ENCODE peak calls at places on chromosome 18, in six cellular contexts. V is CD8-positive, alpha-beta T cell; F is dorsolateral prefrontal cortex; T is cardiac muscle cell; P is RWPE1; D is breast epithelium. N is an unnamed sample.

GRCh38 chr18:49563130-49563540 is 1.3 kb downstream of the LIPG start:
- DNase-seq in D (no peak), F (no peak), T (no peak), P (peak), V (no peak), N (no peak)

GRCh38 chr18:79818631-79819030 is 20.9 kb downstream of the KCNG2 start:
- DNase-seq in T (no peak), D (peak), P (no peak), F (no peak), V (no peak), N (no peak)

GRCh38 chr18:26545335-26545734 is 3.0 kb downstream of the KCTD1 start:
- DNase-seq in V (no peak), T (no peak), P (no peak), F (no peak), D (no peak), N (no peak)

GRCh38 chr18:49460958-49461601 is 635 bp upstream of the DYM start:
- DNase-seq in T (no peak), V (no peak), D (no peak), F (no peak), P (no peak), N (no peak)

GRCh38 chr18:31450409-31450808 is 2.9 kb downstream of the DSG3 start:
- DNase-seq in T (no peak), V (no peak), P (peak), F (no peak), D (no peak), N (no peak)

GRCh38 chr18:29309352-29309751 is 1132.4 kb upstream of the CDH2 start:
- DNase-seq in V (no peak), D (no peak), F (no peak), T (no peak), P (no peak), N (no peak)

GRCh38 chr18:37669991-37670534 is 104.5 kb upstream of the CELF4 start:
- DNase-seq in T (no peak), D (no peak), P (no peak), V (no peak), F (no peak), N (no peak)

GRCh38 chr18:11741505-11742145 is 52.6 kb downstream of the GNAL start:
- DNase-seq in F (no peak), D (no peak), P (peak), V (no peak), T (no peak), N (peak)

GRCh38 chr18:9615973-9616559 is 1.7 kb upstream of the PPP4R1 start:
- DNase-seq in F (no peak), T (no peak), D (no peak), V (no peak), P (no peak), N (no peak)

GRCh38 chr18:31419457-31419932 is 28.0 kb upstream of the DSG3 start:
- DNase-seq in V (no peak), T (no peak), F (no peak), P (peak), D (no peak), N (peak)

GRCh38 chr18:48191494-48191893 is 217.7 kb downstream of the ZBTB7C start:
- DNase-seq in F (no peak), D (no peak), V (no peak), T (peak), P (no peak), N (no peak)

GRCh38 chr18:12774982-12775381 is 72.1 kb downstream of the PSMG2 start:
- DNase-seq in V (no peak), D (no peak), P (no peak), F (no peak), T (no peak), N (no peak)

GRCh38 chr18:39721712-39722111 is 2156.1 kb upstream of the CELF4 start:
- DNase-seq in T (no peak), P (no peak), F (no peak), V (no peak), D (no peak), N (no peak)

GRCh38 chr18:48022531-48023330 is 92.3 kb upstream of the SMAD2 start:
- DNase-seq in F (no peak), D (no peak), T (peak), V (no peak), P (peak), N (no peak)

GRCh38 chr18:78900938-78901909 is 78.4 kb upstream of the SALL3 start:
- DNase-seq in D (no peak), P (no peak), F (no peak), T (no peak), V (no peak), N (no peak)

GRCh38 chr18:53864758-53865157 is 359.7 kb downstream of the MBD2 start:
- DNase-seq in V (no peak), D (no peak), P (no peak), T (peak), F (no peak), N (no peak)

GRCh38 chr18:56807883-56808282 is 156.7 kb downstream of the WDR7 start:
- DNase-seq in F (no peak), V (no peak), D (no peak), T (peak), P (no peak), N (no peak)

GRCh38 chr18:66560092-66560491 is 43.8 kb downstream of the CDH19 start:
- DNase-seq in P (peak), F (no peak), D (no peak), V (no peak), T (peak), N (no peak)
- TF ChIP-seq CTCF in P (peak), F (peak), D (peak), V (no peak), T (peak), N (no peak)

GRCh38 chr18:59200787-59201186 is 19.2 kb upstream of the GRP start:
- DNase-seq in F (no peak), V (no peak), P (no peak), D (no peak), T (no peak), N (no peak)
- TF ChIP-seq CTCF in F (no peak), V (no peak), P (no peak), D (no peak), T (no peak), N (peak)

GRCh38 chr18:22439447-22439846 is 21.7 kb upstream of the CTAGE1 start:
- DNase-seq in P (no peak), T (no peak), F (no peak), D (no peak), V (no peak), N (no peak)

GRCh38 chr18:22446325-22446724 is 28.6 kb upstream of the CTAGE1 start:
- DNase-seq in V (no peak), T (no peak), P (no peak), D (no peak), F (no peak), N (no peak)

GRCh38 chr18:22446906-22447305 is 29.2 kb upstream of the CTAGE1 start:
- DNase-seq in D (no peak), T (no peak), V (no peak), P (no peak), F (no peak), N (no peak)

GRCh38 chr18:22441638-22442037 is 23.9 kb upstream of the CTAGE1 start:
- DNase-seq in F (no peak), P (no peak), V (no peak), T (no peak), D (no peak), N (no peak)
- TF ChIP-seq CTCF in F (no peak), P (no peak), V (no peak), T (no peak), D (no peak), N (no peak)

GRCh38 chr18:77141401-77142118 is 9.0 kb upstream of the MBP start:
- DNase-seq in F (no peak), D (peak), P (no peak), T (no peak), V (no peak), N (no peak)
- TF ChIP-seq CTCF in F (no peak), D (no peak), P (no peak), T (no peak), V (no peak), N (peak)

N was measured in keratinocyte.